ENCODE peak calls at places on chromosomes 11 and 22, in eight cellular contexts. J, A, L, Y, N, P, S and U are unnamed samples.

GRCh38 chr11:289706-290620 is 1.0 kb downstream of the PGGHG start:
- DNase-seq in J (peak), A (no peak), L (no peak), Y (no peak), N (no peak), P (no peak), S (no peak), U (no peak)

GRCh38 chr11:28209906-28210305 is 101.7 kb downstream of the METTL15 start:
- DNase-seq in J (no peak), A (no peak), L (no peak), Y (no peak), N (no peak), P (no peak), S (no peak), U (no peak)

GRCh38 chr11:40273192-40273732 is 1186.2 kb downstream of the LRRC4C start:
- DNase-seq in J (no peak), A (no peak), L (no peak), Y (no peak), N (no peak), P (no peak), S (no peak), U (no peak)

GRCh38 chr22:22830957-22831688 is 56.5 kb upstream of the IGLL5 start:
- DNase-seq in J (no peak), A (no peak), L (no peak), Y (no peak), N (no peak), P (no peak), S (no peak), U (no peak)

GRCh38 chr11:6196396-6196795 is 2.6 kb upstream of the OR52W1 start:
- DNase-seq in J (no peak), A (no peak), L (no peak), Y (no peak), N (no peak), P (no peak), S (no peak), U (no peak)

GRCh38 chr22:46788426-46789168 is 26.1 kb downstream of the TBC1D22A start:
- DNase-seq in J (no peak), A (no peak), L (no peak), Y (no peak), N (no peak), P (peak), S (no peak), U (no peak)

GRCh38 chr11:61960532-61960931 is 6.9 kb downstream of the FTH1 start:
- DNase-seq in J (no peak), A (no peak), L (no peak), Y (no peak), N (no peak), P (no peak), S (no peak), U (no peak)

GRCh38 chr22:49999901-50000586 is 12.5 kb downstream of the IL17REL start:
- DNase-seq in J (no peak), A (no peak), L (no peak), Y (no peak), N (no peak), P (no peak), S (no peak), U (no peak)

GRCh38 chr22:46484861-46485595 is 52.4 kb downstream of the CELSR1 start:
- DNase-seq in J (no peak), A (no peak), L (no peak), Y (no peak), N (no peak), P (no peak), S (no peak), U (no peak)

GRCh38 chr22:19863571-19863970 is 8.9 kb upstream of the GNB1L start:
- DNase-seq in J (no peak), A (no peak), L (no peak), Y (no peak), N (no peak), P (no peak), S (no peak), U (no peak)
- TF ChIP-seq CTCF in J (no peak), A (no peak), L (no peak), Y (no peak), N (no peak), P (no peak), S (no peak), U (no peak)

GRCh38 chr11:60765355-60765754 is 8.7 kb downstream of the MS4A15 start:
- DNase-seq in J (no peak), A (no peak), L (no peak), Y (peak), N (no peak), P (no peak), S (no peak), U (no peak)

GRCh38 chr11:60761436-60762190 is 4.9 kb downstream of the MS4A15 start:
- DNase-seq in J (no peak), A (no peak), L (no peak), Y (no peak), N (no peak), P (peak), S (no peak), U (no peak)

GRCh38 chr11:60764879-60765278 is 8.2 kb downstream of the MS4A15 start:
- DNase-seq in J (no peak), A (no peak), L (no peak), Y (no peak), N (no peak), P (peak), S (no peak), U (no peak)

GRCh38 chr11:60763692-60764369 is 7.2 kb downstream of the MS4A15 start:
- DNase-seq in J (no peak), A (no peak), L (no peak), Y (no peak), N (no peak), P (no peak), S (no peak), U (no peak)

DNA sequence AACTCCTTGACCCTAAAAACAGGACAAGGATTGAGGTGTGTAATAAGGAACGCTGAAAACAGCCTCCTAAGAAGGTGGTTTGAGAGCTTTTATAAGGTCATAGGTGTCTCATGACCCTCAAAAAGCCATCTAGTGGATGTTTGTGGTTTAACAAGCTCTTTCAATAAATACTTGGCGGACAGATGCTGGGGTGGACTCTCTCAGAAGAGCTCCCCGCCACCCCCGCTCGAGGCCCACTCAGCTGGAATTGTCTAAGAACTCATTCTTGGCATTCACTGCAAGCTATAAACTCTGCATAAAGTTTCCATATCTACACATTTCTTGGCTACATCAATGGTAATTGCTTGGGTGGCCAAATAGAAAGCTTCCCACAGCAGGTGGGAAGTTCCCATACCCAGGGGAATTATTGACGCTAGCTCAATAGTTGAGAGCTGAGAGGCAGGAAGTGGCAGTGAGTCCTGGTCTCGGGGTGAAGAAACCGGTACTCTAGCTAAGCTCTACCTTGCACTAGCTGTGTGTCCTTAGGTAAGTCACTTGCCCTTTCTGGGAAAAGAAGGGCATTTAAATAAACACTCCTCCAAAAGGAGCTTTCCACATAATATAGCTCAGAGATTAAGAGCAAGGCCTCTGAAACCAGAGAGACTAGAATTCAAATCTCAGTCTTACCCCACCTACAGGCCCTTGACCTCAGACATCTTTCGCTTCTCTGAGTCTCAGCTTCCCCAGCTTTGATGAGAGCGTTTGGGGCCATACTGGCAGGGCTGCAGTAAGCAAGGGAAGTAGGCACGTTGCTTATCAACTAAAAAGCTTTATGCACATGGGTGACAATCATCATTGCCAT is 6.4 kb downstream of the MS4A15 start:
- DNase-seq in J (no peak), A (no peak), L (no peak), Y (peak), N (peak), P (peak), S (peak), U (no peak)
- TF ChIP-seq CTCF in J (peak), A (peak), L (peak), Y (peak), N (peak), P (peak), S (peak), U (peak)

DNA sequence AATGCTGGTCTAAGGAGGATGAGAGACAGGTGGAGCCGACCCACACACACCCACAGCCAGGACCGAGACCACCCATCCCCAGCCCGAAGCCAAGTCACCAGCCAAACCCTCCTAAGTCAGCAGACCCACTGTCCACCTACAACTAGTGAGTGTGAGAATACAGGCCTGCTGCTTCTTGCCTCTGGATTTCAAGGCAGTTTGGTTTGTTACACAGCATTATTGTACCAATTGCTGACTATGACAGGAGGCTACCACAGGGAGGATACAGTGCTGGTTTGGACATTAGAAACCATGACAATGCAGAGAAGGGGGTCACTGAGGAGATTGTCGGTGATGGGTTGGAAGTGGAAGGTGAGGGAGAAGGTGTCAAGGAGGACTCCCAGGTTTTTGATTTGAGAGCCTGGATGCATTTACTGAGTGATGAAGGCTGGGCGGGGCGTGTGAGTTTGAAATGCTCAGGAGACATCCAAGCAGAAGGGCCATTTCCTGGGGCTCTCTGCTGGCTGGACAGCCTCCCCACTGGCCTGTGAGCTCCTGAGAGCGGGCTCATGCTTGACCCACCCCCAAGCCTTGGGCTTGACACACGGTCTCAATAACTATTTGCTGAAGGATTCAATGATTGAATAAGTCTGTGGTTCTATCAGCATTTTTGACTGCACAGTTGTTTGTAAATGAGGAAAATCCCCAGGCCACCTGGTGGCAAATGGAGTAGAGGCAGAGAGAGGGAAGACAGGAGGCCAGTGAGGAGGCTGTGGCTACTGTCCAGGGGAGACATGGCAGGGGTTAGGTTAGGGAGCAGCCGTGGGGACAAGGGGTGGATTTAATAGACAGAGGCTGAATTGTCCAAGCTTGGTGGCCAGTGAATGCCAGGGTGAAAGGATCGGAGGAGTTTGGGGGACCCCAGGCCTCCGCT is 9.4 kb upstream of the SSTR3 start:
- DNase-seq in J (no peak), A (no peak), L (no peak), Y (no peak), N (no peak), P (no peak), S (no peak), U (no peak)
- TF ChIP-seq CTCF in J (no peak), A (no peak), L (no peak), Y (no peak), N (no peak), P (peak), S (peak), U (no peak)

DNA sequence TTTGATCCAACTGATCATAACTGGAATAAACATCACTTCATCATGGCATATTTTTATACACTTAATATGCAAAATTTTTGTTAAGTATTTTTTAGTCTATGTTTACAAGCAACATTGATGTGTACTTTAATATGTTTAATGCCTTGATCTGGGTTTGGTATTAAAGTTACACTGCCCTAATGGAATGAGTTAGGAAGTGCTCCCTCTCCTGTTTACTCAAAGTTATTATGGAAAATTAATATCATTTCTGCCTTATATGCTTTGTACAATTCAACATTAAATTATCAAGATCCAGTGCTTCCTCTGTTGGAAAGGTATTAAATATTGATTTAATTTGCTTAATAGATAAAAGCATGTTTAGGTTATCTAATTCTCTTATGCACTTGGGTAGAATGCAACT is 927.3 kb upstream of the RAG2 start:
- DNase-seq in J (no peak), A (no peak), L (peak), Y (peak), N (no peak), P (no peak), S (no peak), U (no peak)
- TF ChIP-seq CTCF in J (no peak), A (peak), L (peak), Y (peak), N (peak), P (peak), S (no peak), U (no peak)

GRCh38 chr11:125256471-125257010 is 92.0 kb downstream of the PKNOX2 start:
- DNase-seq in J (no peak), A (no peak), L (peak), Y (no peak), N (no peak), P (no peak), S (no peak), U (no peak)

GRCh38 chr11:125257751-125258150 is 93.2 kb downstream of the PKNOX2 start:
- DNase-seq in J (no peak), A (no peak), L (no peak), Y (no peak), N (no peak), P (no peak), S (no peak), U (no peak)

GRCh38 chr11:125258626-125259025 is 94.1 kb downstream of the PKNOX2 start:
- DNase-seq in J (no peak), A (no peak), L (no peak), Y (no peak), N (no peak), P (no peak), S (no peak), U (no peak)

GRCh38 chr11:125253795-125254525 is 89.4 kb downstream of the PKNOX2 start:
- DNase-seq in J (no peak), A (no peak), L (no peak), Y (no peak), N (no peak), P (no peak), S (no peak), U (no peak)

DNA sequence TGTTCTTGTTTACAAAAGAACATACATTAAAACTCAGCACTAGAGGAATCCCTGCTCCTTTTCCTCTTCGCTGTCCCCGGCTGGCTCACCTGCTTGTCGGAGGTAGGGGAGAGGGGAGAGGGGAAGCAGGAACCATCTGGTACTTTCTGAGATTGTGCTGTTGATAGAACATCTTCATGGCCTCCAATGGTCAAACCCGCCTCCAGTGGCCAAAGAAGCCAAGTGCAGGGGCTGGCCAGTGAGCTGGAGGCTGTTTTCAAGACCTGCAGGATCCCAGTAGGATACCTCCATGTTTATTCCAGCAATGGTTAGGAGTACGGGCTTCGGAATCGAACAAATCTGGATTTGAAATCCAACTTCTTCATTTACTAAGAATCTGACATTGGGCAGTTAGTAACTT is 92.6 kb downstream of the PKNOX2 start:
- DNase-seq in J (no peak), A (no peak), L (peak), Y (no peak), N (no peak), P (no peak), S (no peak), U (no peak)
- TF ChIP-seq CTCF in J (peak), A (peak), L (peak), Y (no peak), N (no peak), P (peak), S (no peak), U (no peak)